ENCODE peak calls at places on chromosomes 13 and 19, in nine cellular contexts. U, X, Y, W, Z, A, F, R and P are unnamed samples.

GRCh38 chr13:97212540-97213146 is 9.5 kb upstream of the MBNL2 start:
- DNase-seq in W (peak; percentile 65), Y (peak; percentile 70), A (peak; percentile 69), F (peak; percentile 54), R (no peak), U (no peak), X (no peak), Z (no peak), P (no peak)

GRCh38 chr13:60175571-60175970 is 11.8 kb upstream of the DIAPH3 start:
- DNase-seq in R (no peak), Z (no peak), U (no peak), F (no peak), X (no peak), A (no peak), Y (no peak), W (no peak), P (no peak)

GRCh38 chr13:44433863-44434262 is 60.2 kb downstream of the SERP2 start:
- DNase-seq in R (no peak), Y (no peak), W (no peak), F (no peak), A (no peak), X (no peak), Z (no peak), U (no peak), P (no peak)

GRCh38 chr19:52492201-52492960 is 35.1 kb upstream of the ZNF808 start:
- DNase-seq in W (no peak), R (no peak), U (no peak), Z (peak; percentile 91), Y (peak; percentile 32), X (no peak), A (peak; percentile 4), F (peak; percentile 2), P (no peak)

GRCh38 chr19:18435185-18435841 is 2.6 kb downstream of the ISYNA1 start:
- DNase-seq in W (no peak), X (no peak), R (no peak), U (no peak), A (peak; percentile 18), Y (no peak), F (no peak), Z (no peak), P (no peak)

GRCh38 chr19:11964858-11965645 is at the start of gene ZNF763:
- DNase-seq in A (peak; percentile 92), R (peak; percentile 97), Z (peak; percentile 98), F (peak; percentile 80), X (no peak), U (peak; percentile 68), Y (peak; percentile 91), W (peak; percentile 81), P (peak; percentile 76)

GRCh38 chr19:33379151-33379829 is 5.8 kb downstream of the CEBPG start:
- DNase-seq in W (no peak), U (no peak), Y (no peak), X (no peak), R (no peak), F (no peak), A (no peak), Z (no peak), P (no peak)

GRCh38 chr19:3066482-3067049 is 4.3 kb upstream of the TLE5 start:
- DNase-seq in R (no peak), X (no peak), A (no peak), U (no peak), Y (no peak), W (no peak), Z (no peak), F (no peak), P (no peak)

GRCh38 chr19:47309608-47310007 is at the start of gene C5AR1:
- DNase-seq in X (no peak), R (peak; percentile 79), A (no peak), Y (no peak), F (no peak), W (peak; percentile 43), U (no peak), Z (no peak), P (no peak)

GRCh38 chr19:16849168-16849567 is 20.0 kb downstream of the SIN3B start:
- DNase-seq in Z (no peak), X (no peak), U (no peak), F (peak; percentile 73), W (peak; percentile 69), Y (peak; percentile 82), R (no peak), A (peak; percentile 73), P (no peak)

GRCh38 chr13:44236370-44236769 is 137.3 kb upstream of the SERP2 start:
- DNase-seq in U (no peak), Y (peak; percentile 69), X (no peak), A (peak; percentile 77), Z (no peak), F (peak; percentile 46), W (peak; percentile 68), R (no peak), P (no peak)

GRCh38 chr13:55606045-55606665 is 1534.6 kb upstream of the PRR20A start:
- DNase-seq in Y (no peak), R (no peak), W (no peak), F (no peak), X (no peak), Z (no peak), A (no peak), U (no peak), P (no peak)

GRCh38 chr19:33811246-33811645 is 14.6 kb downstream of the KCTD15 start:
- DNase-seq in U (no peak), R (peak; percentile 55), Y (no peak), W (no peak), Z (no peak), A (no peak), X (no peak), F (no peak), P (no peak)

GRCh38 chr19:43804443-43804842 is 2.2 kb upstream of the LYPD5 start:
- DNase-seq in A (peak; percentile 16), Y (no peak), U (no peak), F (no peak), R (no peak), W (no peak), X (no peak), Z (no peak), P (no peak)

GRCh38 chr19:912181-913079 is 589 bp downstream of the R3HDM4 start:
- DNase-seq in F (peak; percentile 24), Y (no peak), W (no peak), A (peak; percentile 24), U (no peak), X (no peak), R (no peak), Z (no peak), P (no peak)

GRCh38 chr19:13955662-13956364 is 3.5 kb downstream of the DCAF15 start:
- DNase-seq in F (no peak), X (no peak), R (no peak), Y (no peak), A (no peak), U (no peak), Z (no peak), W (no peak), P (no peak)

DNA sequence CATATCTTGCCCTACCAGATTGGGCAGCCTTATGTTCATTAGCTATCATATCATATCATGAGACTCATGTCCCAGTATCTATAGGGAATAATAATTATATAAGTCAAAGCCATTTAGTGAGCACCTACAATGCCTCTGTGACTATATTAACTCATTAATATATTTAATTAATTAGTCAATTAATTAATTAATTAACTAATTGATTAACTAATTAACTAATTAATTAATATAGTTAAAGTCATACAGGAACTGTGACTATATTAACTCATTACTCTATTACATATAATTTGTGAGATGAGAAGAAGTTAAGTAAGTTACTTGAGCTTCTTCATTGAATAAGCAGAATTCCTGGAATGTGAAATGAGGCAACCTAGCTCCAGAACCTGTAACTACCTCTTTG is 588.3 kb upstream of the SLITRK1 start:
- DNase-seq in A (no peak), Y (no peak), U (no peak), R (no peak), F (peak; percentile 31), Z (no peak), X (no peak), W (no peak), P (no peak)
- H3K4me3 ChIP-seq in A (no peak overlapping the region), Y (no peak overlapping the region), U (no peak overlapping the region), R (no peak overlapping the region), F (no peak overlapping the region), Z (no peak overlapping the region), X (no peak overlapping the region), W (no peak overlapping the region), P (no peak overlapping the region)

GRCh38 chr13:73336789-73337188 is 278.0 kb downstream of the KLF5 start:
- DNase-seq in W (no peak), Z (no peak), U (peak; percentile 21), X (no peak), F (peak; percentile 93), Y (no peak), R (no peak), A (no peak), P (no peak)

GRCh38 chr13:73337511-73337910 is 278.7 kb downstream of the KLF5 start:
- DNase-seq in X (no peak), W (peak; percentile 17), Y (no peak), F (peak; percentile 80), A (no peak), Z (no peak), U (peak; percentile 48), R (no peak), P (no peak)

GRCh38 chr13:73335938-73336337 is 277.1 kb downstream of the KLF5 start:
- DNase-seq in X (no peak), A (peak; percentile 4), U (no peak), W (peak; percentile 32), F (peak; percentile 77), Z (no peak), R (no peak), Y (peak; percentile 2), P (no peak)

GRCh38 chr13:73334459-73334858 is 275.7 kb downstream of the KLF5 start:
- DNase-seq in Y (peak; percentile 48), F (peak; percentile 93), X (no peak), Z (no peak), R (no peak), A (peak; percentile 56), U (no peak), W (peak; percentile 31), P (no peak)

GRCh38 chr13:73335226-73335625 is 276.4 kb downstream of the KLF5 start:
- DNase-seq in W (peak; percentile 83), A (peak; percentile 86), Y (peak; percentile 83), X (peak; percentile 59), R (no peak), U (peak; percentile 82), Z (no peak), F (peak; percentile 98), P (no peak)
- H3K4me3 ChIP-seq in W (no peak overlapping the region), A (no peak overlapping the region), Y (no peak overlapping the region), X (no peak overlapping the region), R (no peak overlapping the region), U (no peak overlapping the region), Z (no peak overlapping the region), F (no peak overlapping the region), P (no peak overlapping the region)

DNA sequence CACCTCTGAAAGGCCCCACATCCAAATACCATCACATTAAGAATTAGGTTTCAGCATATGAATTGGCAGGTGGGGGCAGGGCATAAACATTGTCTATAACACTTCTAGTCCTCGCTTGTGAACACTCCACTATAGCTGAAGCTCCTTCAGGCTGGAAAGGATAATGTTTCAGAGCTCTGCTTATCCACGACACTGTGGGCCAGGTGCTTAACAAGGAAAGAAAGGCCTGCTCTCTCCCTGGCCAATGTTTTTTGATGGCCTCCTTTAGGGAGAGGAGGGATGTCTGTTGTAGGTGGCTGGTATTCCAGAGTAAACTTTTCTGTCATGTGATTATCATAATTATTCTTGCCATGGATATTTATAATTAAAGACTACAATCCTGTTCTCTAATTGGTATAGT is 86.4 kb downstream of the CCNA1 start:
- DNase-seq in Z (no peak), X (no peak), R (no peak), Y (no peak), F (no peak), W (no peak), A (no peak), U (no peak), P (no peak)
- H3K4me3 ChIP-seq in Z (no peak overlapping the region), X (no peak overlapping the region), R (no peak overlapping the region), Y (no peak overlapping the region), F (no peak overlapping the region), W (no peak overlapping the region), A (no peak overlapping the region), U (no peak overlapping the region), P (no peak overlapping the region)

GRCh38 chr19:1929051-1929742 is 11.8 kb upstream of the CSNK1G2 start:
- DNase-seq in U (peak; percentile 48), X (peak; percentile 61), R (peak; percentile 91), Z (peak; percentile 93), Y (peak; percentile 83), F (peak; percentile 77), A (peak; percentile 89), W (peak; percentile 76), P (peak; percentile 57)
- H3K4me3 ChIP-seq in U (peak overlapping the region; percentile 43), X (peak overlapping the region; percentile 37), R (peak overlapping the region; percentile 37), Z (peak overlapping the region; percentile 39), Y (peak overlapping the region; percentile 54), F (peak overlapping the region; percentile 25), A (peak overlapping the region; percentile 64), W (peak overlapping the region; percentile 38), P (peak overlapping the region; percentile 33)